ENCODE peak calls at places on chromosomes 7 and 10, in four cellular contexts. T, R, J and Q are unnamed samples.

GRCh38 chr7:37109853-37110252 is 338.8 kb downstream of the ELMO1 start:
- DNase-seq in T (no peak), R (no peak), J (no peak), Q (peak)

GRCh38 chr10:17394854-17395253 is 59.5 kb downstream of the ST8SIA6 start:
- DNase-seq in T (no peak), R (no peak), J (no peak), Q (peak)

GRCh38 chr7:84548366-84549085 is 353.9 kb upstream of the SEMA3A start:
- DNase-seq in T (no peak), R (no peak), J (no peak), Q (no peak)

GRCh38 chr10:11097686-11098085 is 80.0 kb downstream of the CELF2 start:
- DNase-seq in T (no peak), R (no peak), J (no peak), Q (no peak)

GRCh38 chr10:21675157-21675796 is 141.2 kb downstream of the MLLT10 start:
- DNase-seq in T (no peak), R (no peak), J (peak), Q (peak)

GRCh38 chr7:2452074-2452507 is 24.1 kb downstream of the GRIFIN start:
- DNase-seq in T (no peak), R (no peak), J (no peak), Q (no peak)

GRCh38 chr10:60403168-60403873 is 13.6 kb upstream of the ANK3 start:
- DNase-seq in T (no peak), R (no peak), J (no peak), Q (no peak)

GRCh38 chr10:114632869-114633715 is 25.0 kb downstream of the ABLIM1 start:
- DNase-seq in T (no peak), R (no peak), J (peak), Q (peak)

GRCh38 chr10:100024741-100025140 is 15.0 kb upstream of the DNMBP start:
- DNase-seq in T (no peak), R (no peak), J (no peak), Q (no peak)

GRCh38 chr7:85186083-85186520 is 754 bp downstream of the SEMA3D start:
- DNase-seq in T (no peak), R (no peak), J (peak), Q (no peak)

GRCh38 chr10:7984896-7985295 is 69.6 kb upstream of the GATA3 start:
- DNase-seq in T (no peak), R (no peak), J (no peak), Q (no peak)

GRCh38 chr7:28348631-28349030 is 63.7 kb upstream of the CREB5 start:
- DNase-seq in T (no peak), R (no peak), J (no peak), Q (no peak)

GRCh38 chr10:92387289-92387940 is 96.4 kb downstream of the MARCHF5 start:
- DNase-seq in T (no peak), R (no peak), J (peak), Q (peak)

GRCh38 chr10:86287966-86288579 is 78.5 kb downstream of the GRID1 start:
- DNase-seq in T (no peak), R (peak), J (no peak), Q (no peak)

GRCh38 chr7:100386940-100387339 is 13.7 kb downstream of the PILRA start:
- DNase-seq in T (no peak), R (no peak), J (no peak), Q (no peak)

GRCh38 chr10:33955676-33956075 is 621.2 kb upstream of the NRP1 start:
- DNase-seq in T (no peak), R (no peak), J (no peak), Q (no peak)

GRCh38 chr10:97822261-97822687 is 27.4 kb upstream of the GOLGA7B start:
- DNase-seq in T (no peak), R (no peak), J (no peak), Q (no peak)

GRCh38 chr10:113093188-113094113 is 143.4 kb downstream of the TCF7L2 start:
- DNase-seq in T (no peak), R (peak), J (no peak), Q (no peak)